ENCODE peak calls at places on chromosomes 11 and 22, in six cellular contexts. One of them, this sample, is unnamed.

GRCh38 chr11:111978028-111978771 is 41.1 kb downstream of the DIXDC1 start:
- DNase-seq in IMR-90: peak
- DNase-seq in neuronal stem cell: peak
- DNase-seq in trophoblast cell: peak
- DNase-seq in mesenchymal stem cell: peak
- DNase-seq in H1: peak
- DNase-seq in this sample: peak

GRCh38 chr11:107929611-107930200 is 1.5 kb downstream of the RAB39A start:
- DNase-seq in trophoblast cell: peak
- DNase-seq in neuronal stem cell: no peak
- DNase-seq in H1: no peak
- DNase-seq in mesenchymal stem cell: no peak
- DNase-seq in IMR-90: no peak
- DNase-seq in this sample: no peak

GRCh38 chr11:117824571-117825537 is at the start of gene FXYD2:
- DNase-seq in trophoblast cell: no peak
- DNase-seq in H1: no peak
- DNase-seq in mesenchymal stem cell: peak
- DNase-seq in neuronal stem cell: no peak
- DNase-seq in IMR-90: no peak
- DNase-seq in this sample: peak

GRCh38 chr11:119196833-119197483 is 9.2 kb upstream of the CBL start:
- DNase-seq in mesenchymal stem cell: peak
- DNase-seq in neuronal stem cell: peak
- DNase-seq in trophoblast cell: peak
- DNase-seq in H1: no peak
- DNase-seq in IMR-90: peak
- DNase-seq in this sample: peak

GRCh38 chr11:3058753-3059664 is 1.8 kb upstream of the CARS1 start:
- DNase-seq in mesenchymal stem cell: peak
- DNase-seq in H1: no peak
- DNase-seq in trophoblast cell: peak
- DNase-seq in neuronal stem cell: no peak
- DNase-seq in IMR-90: peak
- DNase-seq in this sample: peak

GRCh38 chr22:27139935-27140493 is 482.6 kb downstream of the MIAT start:
- DNase-seq in IMR-90: peak
- DNase-seq in neuronal stem cell: no peak
- DNase-seq in mesenchymal stem cell: peak
- DNase-seq in H1: no peak
- DNase-seq in trophoblast cell: no peak
- DNase-seq in this sample: no peak

GRCh38 chr11:108975641-108976071 is 310.8 kb downstream of the DDX10 start:
- DNase-seq in mesenchymal stem cell: no peak
- DNase-seq in IMR-90: no peak
- DNase-seq in neuronal stem cell: no peak
- DNase-seq in trophoblast cell: no peak
- DNase-seq in H1: no peak
- DNase-seq in this sample: no peak

GRCh38 chr11:35247428-35247827 is 108.5 kb downstream of the CD44 start:
- DNase-seq in H1: no peak
- DNase-seq in neuronal stem cell: no peak
- DNase-seq in mesenchymal stem cell: no peak
- DNase-seq in IMR-90: no peak
- DNase-seq in trophoblast cell: no peak
- DNase-seq in this sample: no peak

GRCh38 chr11:130516175-130516867 is 67.9 kb downstream of the ADAMTS15 start:
- DNase-seq in H1: no peak
- DNase-seq in IMR-90: no peak
- DNase-seq in trophoblast cell: no peak
- DNase-seq in neuronal stem cell: no peak
- DNase-seq in mesenchymal stem cell: no peak
- DNase-seq in this sample: peak
- H4K91ac ChIP-seq in H1: peak
- H4K91ac ChIP-seq in IMR-90: no peak
- H4K91ac ChIP-seq in trophoblast cell: no peak
- H4K91ac ChIP-seq in neuronal stem cell: no peak
- H4K91ac ChIP-seq in mesenchymal stem cell: no peak
- H4K91ac ChIP-seq in this sample: no peak

GRCh38 chr22:17929909-17930308 is 94.5 kb downstream of the MICAL3 start:
- DNase-seq in neuronal stem cell: no peak
- DNase-seq in trophoblast cell: no peak
- DNase-seq in mesenchymal stem cell: no peak
- DNase-seq in IMR-90: no peak
- DNase-seq in H1: no peak
- DNase-seq in this sample: no peak

GRCh38 chr22:17928391-17928790 is 96.0 kb downstream of the MICAL3 start:
- DNase-seq in mesenchymal stem cell: peak
- DNase-seq in neuronal stem cell: no peak
- DNase-seq in H1: no peak
- DNase-seq in IMR-90: no peak
- DNase-seq in trophoblast cell: peak
- DNase-seq in this sample: no peak

GRCh38 chr22:17926516-17926915 is 97.8 kb downstream of the MICAL3 start:
- DNase-seq in neuronal stem cell: no peak
- DNase-seq in H1: no peak
- DNase-seq in IMR-90: no peak
- DNase-seq in trophoblast cell: no peak
- DNase-seq in mesenchymal stem cell: no peak
- DNase-seq in this sample: no peak

GRCh38 chr22:17924735-17925727 is 99.3 kb downstream of the MICAL3 start:
- DNase-seq in trophoblast cell: peak
- DNase-seq in H1: no peak
- DNase-seq in neuronal stem cell: no peak
- DNase-seq in IMR-90: no peak
- DNase-seq in mesenchymal stem cell: no peak
- DNase-seq in this sample: no peak

DNA sequence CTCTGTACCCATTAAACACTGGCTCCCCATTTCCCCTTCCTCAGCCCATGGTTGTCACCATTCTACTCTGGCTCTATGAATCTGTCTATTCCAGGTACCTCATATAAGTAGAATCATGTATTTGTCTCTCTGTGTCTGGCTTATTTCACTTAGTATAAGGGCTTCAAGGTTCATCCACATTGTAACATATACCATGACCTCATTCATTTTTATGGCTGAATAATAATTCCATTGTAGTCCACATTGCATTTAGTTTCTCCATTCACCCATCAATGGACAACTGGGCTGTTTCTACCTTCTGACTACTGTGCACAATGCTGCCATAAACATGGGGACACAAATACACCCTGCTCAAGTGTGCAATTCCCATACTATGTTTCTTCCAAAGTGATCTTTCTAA is 97.3 kb downstream of the MICAL3 start:
- DNase-seq in neuronal stem cell: no peak
- DNase-seq in H1: no peak
- DNase-seq in IMR-90: no peak
- DNase-seq in mesenchymal stem cell: no peak
- DNase-seq in trophoblast cell: no peak
- DNase-seq in this sample: no peak
- H4K91ac ChIP-seq in neuronal stem cell: no peak
- H4K91ac ChIP-seq in H1: no peak
- H4K91ac ChIP-seq in IMR-90: no peak
- H4K91ac ChIP-seq in mesenchymal stem cell: no peak
- H4K91ac ChIP-seq in trophoblast cell: no peak
- H4K91ac ChIP-seq in this sample: no peak

GRCh38 chr11:93493252-93493897 is 49.8 kb downstream of the SMCO4 start:
- DNase-seq in mesenchymal stem cell: no peak
- DNase-seq in IMR-90: no peak
- DNase-seq in H1: no peak
- DNase-seq in neuronal stem cell: no peak
- DNase-seq in trophoblast cell: no peak
- DNase-seq in this sample: no peak
- H4K91ac ChIP-seq in mesenchymal stem cell: no peak
- H4K91ac ChIP-seq in IMR-90: no peak
- H4K91ac ChIP-seq in H1: no peak
- H4K91ac ChIP-seq in neuronal stem cell: no peak
- H4K91ac ChIP-seq in trophoblast cell: no peak
- H4K91ac ChIP-seq in this sample: no peak

GRCh38 chr22:22952531-22953295 is 65.1 kb downstream of the IGLL5 start:
- DNase-seq in trophoblast cell: no peak
- DNase-seq in H1: no peak
- DNase-seq in neuronal stem cell: no peak
- DNase-seq in IMR-90: no peak
- DNase-seq in mesenchymal stem cell: no peak
- DNase-seq in this sample: no peak
- H4K91ac ChIP-seq in trophoblast cell: no peak
- H4K91ac ChIP-seq in H1: no peak
- H4K91ac ChIP-seq in neuronal stem cell: no peak
- H4K91ac ChIP-seq in IMR-90: no peak
- H4K91ac ChIP-seq in mesenchymal stem cell: no peak
- H4K91ac ChIP-seq in this sample: no peak

DNA sequence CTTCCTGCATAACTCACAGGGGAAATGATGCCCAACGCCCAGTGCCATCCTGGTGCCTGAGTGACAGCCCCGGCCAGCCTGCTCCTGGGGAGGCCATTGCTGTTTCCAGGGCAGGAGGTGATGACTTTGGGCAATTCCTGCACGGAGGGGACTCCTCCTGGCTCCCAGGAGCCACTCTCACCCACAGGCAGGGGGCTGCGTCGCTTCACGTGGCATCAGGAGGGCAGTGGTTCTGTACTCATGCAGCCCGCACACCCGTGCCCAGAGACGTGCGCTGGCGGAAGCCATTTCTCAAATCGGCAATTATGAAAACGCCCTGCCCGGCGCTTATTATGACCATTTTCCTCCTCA is 272.3 kb downstream of the CTTN start:
- DNase-seq in H1: no peak
- DNase-seq in mesenchymal stem cell: no peak
- DNase-seq in neuronal stem cell: no peak
- DNase-seq in trophoblast cell: no peak
- DNase-seq in IMR-90: no peak
- DNase-seq in this sample: no peak
- H4K91ac ChIP-seq in H1: peak
- H4K91ac ChIP-seq in mesenchymal stem cell: no peak
- H4K91ac ChIP-seq in neuronal stem cell: no peak
- H4K91ac ChIP-seq in trophoblast cell: no peak
- H4K91ac ChIP-seq in IMR-90: no peak
- H4K91ac ChIP-seq in this sample: no peak

This sample was measured in H9.